ENCODE peak calls at places on chromosomes 5 and 9, in five cellular contexts. L, X, H, V and A are unnamed samples.

GRCh38 chr5:36950586-36951457 is 74.3 kb downstream of the NIPBL start:
- DNase-seq in L (no peak), X (no peak), H (no peak), V (no peak), A (no peak)

GRCh38 chr5:32275421-32275765 is 37.3 kb downstream of the MTMR12 start:
- DNase-seq in L (peak; percentile 81), X (no peak), H (no peak), V (no peak), A (no peak)

GRCh38 chr9:91714020-91714721 is 235.9 kb downstream of the ROR2 start:
- DNase-seq in L (no peak), X (no peak), H (peak; percentile 71), V (peak; percentile 75), A (peak; percentile 34)

GRCh38 chr5:80213467-80213866 is 42.4 kb downstream of the SERINC5 start:
- DNase-seq in L (no peak), X (no peak), H (no peak), V (no peak), A (no peak)

GRCh38 chr5:146068136-146068717 is 37.1 kb downstream of the PLAC8L1 start:
- DNase-seq in L (no peak), X (no peak), H (no peak), V (no peak), A (no peak)

GRCh38 chr5:41788800-41789395 is 81.3 kb downstream of the OXCT1 start:
- DNase-seq in L (no peak), X (no peak), H (no peak), V (no peak), A (no peak)

GRCh38 chr9:93161801-93162635 is 21.9 kb upstream of the WNK2 start:
- DNase-seq in L (no peak), X (no peak), H (no peak), V (no peak), A (no peak)

GRCh38 chr5:138241688-138242547 is 28.8 kb upstream of the CDC23 start:
- DNase-seq in L (peak; percentile 15), X (no peak), H (peak; percentile 53), V (peak; percentile 87), A (no peak)

GRCh38 chr9:33460854-33461253 is 12.9 kb downstream of the NOL6 start:
- DNase-seq in L (no peak), X (no peak), H (no peak), V (no peak), A (no peak)
- H3K4me1 ChIP-seq in L (peaks cover 11% of the 10 kb centered on the region), X (peaks cover 20% of the 10 kb centered on the region), H (no peaks in the 10 kb centered on the region), V (no peaks in the 10 kb centered on the region), A (peaks cover 52% of the 10 kb centered on the region)

DNA sequence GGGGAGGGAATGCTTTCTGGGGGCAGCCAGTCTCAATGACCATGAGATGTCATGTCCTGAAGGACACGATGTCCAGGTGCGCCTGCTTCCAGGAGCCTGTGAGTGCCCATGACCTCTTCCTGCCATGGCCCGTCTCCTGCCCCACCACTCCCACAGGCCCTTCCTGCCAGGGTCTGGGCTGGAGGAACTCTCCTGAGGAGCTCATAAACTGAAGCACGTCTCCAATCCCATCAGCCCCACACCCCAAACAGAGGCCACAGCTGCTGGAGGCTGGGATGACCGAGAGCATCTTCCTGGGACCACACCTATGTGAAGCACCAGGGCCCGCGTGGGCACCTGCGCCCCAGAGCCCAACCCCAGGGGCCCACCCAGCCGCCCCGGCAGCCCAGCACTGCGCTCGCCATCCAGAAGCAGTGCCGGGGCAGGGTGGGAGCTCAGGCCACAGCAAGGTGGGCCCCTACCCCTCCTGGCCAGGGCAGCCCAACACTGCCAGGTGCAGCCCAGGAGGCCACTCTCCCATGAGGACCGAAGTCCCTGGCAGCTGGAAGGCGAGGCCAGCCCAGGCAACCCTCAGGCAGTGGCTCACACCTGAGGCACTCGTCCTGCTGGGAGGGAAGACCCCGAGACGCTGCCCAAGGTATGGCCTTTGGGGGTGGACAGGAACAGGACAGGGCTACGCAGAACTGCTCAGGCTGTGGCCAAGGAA is 53.9 kb upstream of the UBAC1 start:
- DNase-seq in L (no peak), X (no peak), H (no peak), V (peak; percentile 18), A (no peak)
- TF ChIP-seq MAX in L (no peak), X (no peak), H (no peak), V (no peak), A (no peak)

DNA sequence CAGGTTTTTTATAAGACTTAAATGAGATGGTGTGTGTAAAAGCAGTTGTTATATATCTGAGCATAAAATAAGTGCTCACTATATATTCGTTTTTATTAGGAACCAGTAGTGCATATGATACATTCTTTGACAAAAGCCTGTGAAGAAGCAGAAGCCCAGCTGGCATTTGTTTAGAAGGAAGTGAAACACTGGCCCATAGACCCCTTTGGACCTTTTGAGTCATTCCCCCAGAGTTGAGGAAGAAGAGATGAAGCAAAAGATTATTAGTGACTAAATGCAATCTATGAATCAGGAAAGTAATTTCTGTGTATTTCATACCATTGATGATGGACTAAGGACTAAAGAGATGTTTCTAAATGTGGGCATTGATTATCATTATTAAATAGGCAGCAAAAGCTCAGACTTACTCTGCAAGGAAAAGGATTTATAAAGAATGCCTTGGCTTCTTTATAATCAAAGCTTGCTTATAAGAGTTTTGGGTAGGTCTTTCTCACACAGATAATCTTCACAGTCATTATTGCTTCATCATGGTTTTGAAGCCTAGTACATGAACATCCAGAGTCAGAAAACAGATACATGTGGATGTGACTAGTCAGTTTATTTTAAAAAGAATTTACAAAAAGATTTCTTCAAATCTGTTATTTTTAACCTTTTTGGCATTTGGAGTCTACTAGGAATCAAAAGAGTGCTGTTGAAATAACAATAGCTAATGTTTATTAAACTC is 16.9 kb upstream of the FER start:
- DNase-seq in L (no peak), X (no peak), H (no peak), V (no peak), A (no peak)
- TF ChIP-seq YY1 in L (no peak), X (no peak), H (no peak), V (no peak), A (no peak)

GRCh38 chr9:18492612-18493011 is 18.7 kb downstream of the ADAMTSL1 start:
- DNase-seq in L (no peak), X (no peak), H (no peak), V (no peak), A (no peak)
- H3K4me1 ChIP-seq in L (no peaks in the 10 kb centered on the region), X (no peaks in the 10 kb centered on the region), H (no peaks in the 10 kb centered on the region), V (peaks cover 66% of the 10 kb centered on the region), A (no peaks in the 10 kb centered on the region)

DNA sequence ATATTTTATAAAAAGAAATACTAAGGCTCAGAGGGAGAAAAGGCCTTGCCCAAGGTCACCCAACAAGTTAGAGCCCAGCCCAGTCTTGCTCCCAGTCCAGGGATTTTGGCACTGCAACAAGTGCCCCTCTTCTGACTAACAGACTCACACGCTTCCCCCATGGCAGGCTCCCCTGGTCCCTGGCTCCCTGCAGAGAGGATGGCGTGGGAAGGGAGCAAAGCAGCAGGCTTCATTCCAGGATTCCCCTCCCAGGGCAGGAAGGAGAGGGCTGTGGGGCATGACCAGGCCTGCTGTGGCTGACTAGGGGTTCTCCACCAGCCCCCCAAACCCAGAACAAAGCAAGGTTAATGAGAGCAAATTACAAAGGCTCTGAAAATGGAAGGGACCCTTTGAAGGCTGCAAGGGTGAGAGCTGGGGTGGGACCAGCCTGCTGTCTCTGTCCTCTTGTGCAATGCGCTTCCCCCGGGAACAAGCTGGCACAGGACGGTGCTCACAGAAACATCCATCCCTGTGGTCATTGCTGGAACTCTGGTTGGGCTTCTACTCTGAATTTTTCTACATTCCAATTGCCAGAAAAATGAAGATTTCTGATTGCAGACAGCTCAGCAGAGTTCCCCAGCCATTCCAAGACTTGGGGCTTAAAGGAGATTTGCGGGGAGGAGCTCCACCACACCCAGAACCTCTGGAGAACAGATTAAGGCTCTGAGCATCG is 37.1 kb upstream of the FAT2 start:
- DNase-seq in L (no peak), X (no peak), H (no peak), V (no peak), A (no peak)
- TF ChIP-seq MAX in L (no peak), X (no peak), H (no peak), V (no peak), A (no peak)

GRCh38 chr5:10596886-10597451 is 33.1 kb downstream of the ANKRD33B start:
- DNase-seq in L (no peak), X (no peak), H (no peak), V (no peak), A (no peak)

GRCh38 chr5:10595305-10595677 is 31.4 kb downstream of the ANKRD33B start:
- DNase-seq in L (no peak), X (no peak), H (no peak), V (no peak), A (no peak)

GRCh38 chr5:10594591-10595210 is 30.8 kb downstream of the ANKRD33B start:
- DNase-seq in L (no peak), X (no peak), H (no peak), V (no peak), A (no peak)

GRCh38 chr5:10596310-10596703 is 32.4 kb downstream of the ANKRD33B start:
- DNase-seq in L (no peak), X (no peak), H (no peak), V (no peak), A (no peak)

DNA sequence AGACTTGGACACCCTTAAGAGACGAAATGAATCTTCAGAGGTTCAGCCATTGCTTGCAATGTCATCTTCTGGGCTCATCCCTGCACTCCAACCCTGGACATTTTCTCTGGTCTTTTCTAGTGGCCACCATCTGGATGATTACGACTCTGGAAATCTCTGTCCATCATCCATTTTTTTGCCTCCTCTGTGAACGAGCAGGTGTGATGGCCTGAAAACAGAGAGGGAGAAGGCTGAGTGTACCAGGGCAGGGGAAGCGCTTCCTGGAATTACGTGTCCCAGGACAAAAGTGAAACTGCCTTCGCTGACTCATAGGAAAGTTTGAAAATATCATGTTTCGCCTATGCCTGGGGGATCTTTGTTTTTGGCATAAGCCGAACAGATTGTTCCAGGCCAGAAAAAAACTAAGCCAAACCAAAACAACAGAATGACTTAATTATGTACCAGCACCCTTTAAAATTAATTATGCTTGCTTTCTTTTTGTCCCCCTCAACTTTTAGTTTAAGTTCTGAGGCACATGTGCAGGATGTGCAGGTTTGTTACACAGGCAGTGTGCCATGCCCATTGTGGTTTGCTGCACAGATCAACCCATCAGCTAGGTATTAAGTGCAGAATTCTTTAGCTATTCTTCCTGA is 31.9 kb downstream of the ANKRD33B start:
- DNase-seq in L (peak; percentile 24), X (no peak), H (no peak), V (no peak), A (peak; percentile 75)
- TF ChIP-seq YY1 in L (no peak), X (no peak), H (no peak), V (peak; percentile 55), A (peak; percentile 3)

DNA sequence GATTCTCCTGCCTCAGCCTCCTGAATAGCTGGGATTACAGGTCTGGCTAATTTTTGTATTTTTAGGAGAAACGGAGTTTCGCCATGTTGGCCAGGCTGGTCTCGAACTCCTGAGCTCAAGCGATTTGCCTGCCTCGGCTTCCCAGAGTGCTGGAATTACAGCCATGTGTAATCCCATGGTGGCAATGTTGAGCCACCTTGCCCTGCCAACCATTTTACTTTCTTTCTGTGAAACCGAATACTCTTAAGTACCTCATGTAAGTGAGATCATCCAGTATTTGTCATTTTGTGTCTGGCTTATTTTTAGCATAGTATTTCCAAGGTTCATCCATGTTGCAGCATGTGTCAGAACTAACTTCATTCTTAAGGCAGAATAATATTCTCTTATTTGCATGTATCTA is 8.2 kb downstream of the PRRC2B start:
- DNase-seq in L (no peak), X (no peak), H (peak; percentile 1), V (no peak), A (no peak)
- H3K4me1 ChIP-seq in L (peaks cover 93% of the 10 kb centered on the region), X (peaks cover 47% of the 10 kb centered on the region), H (peaks cover 36% of the 10 kb centered on the region), V (peaks cover 62% of the 10 kb centered on the region), A (peaks cover 46% of the 10 kb centered on the region)